ENCODE peak calls at places on chromosomes 16 and 17, in four cellular contexts. S is fibroblast of lung, R is testis, Y is right lobe of liver. I is an unnamed sample.

GRCh38 chr16:19680972-19681371 is 37.1 kb downstream of the KNOP1 start:
- DNase-seq in Y (no peak), S (no peak), R (no peak), I (no peak)

GRCh38 chr16:11149011-11149616 is 106.9 kb downstream of the SOCS1 start:
- DNase-seq in R (no peak), Y (no peak), S (no peak), I (no peak)

GRCh38 chr17:67016039-67016762 is 28.2 kb upstream of the CACNG1 start:
- DNase-seq in Y (no peak), S (no peak), R (no peak), I (no peak)

GRCh38 chr17:37541880-37542675 is 52.4 kb downstream of the DUSP14 start:
- DNase-seq in R (no peak), Y (no peak), S (peak; percentile 56), I (no peak)

GRCh38 chr16:49833796-49834195 is 22.1 kb downstream of the ZNF423 start:
- DNase-seq in S (no peak), R (no peak), Y (no peak), I (peak; percentile 36)

GRCh38 chr17:63437287-63438091 is 8.6 kb downstream of the CYB561 start:
- DNase-seq in S (no peak), Y (peak; percentile 54), R (peak; percentile 79), I (no peak)

GRCh38 chr17:49388290-49388640 is 26.2 kb upstream of the ZNF652 start:
- DNase-seq in R (no peak), S (no peak), Y (no peak), I (no peak)

GRCh38 chr17:82380860-82381702 is 9.5 kb downstream of the UTS2R start:
- DNase-seq in R (no peak), Y (peak; percentile 11), S (no peak), I (no peak)

GRCh38 chr17:66431910-66432309 is 129.5 kb downstream of the PRKCA start:
- DNase-seq in S (peak; percentile 91), R (no peak), Y (no peak), I (no peak)

GRCh38 chr16:20844054-20844453 is 37.7 kb downstream of the REXO5 start:
- DNase-seq in R (no peak), Y (no peak), S (peak; percentile 38), I (no peak)

GRCh38 chr16:89244754-89245153 is 27.3 kb downstream of the ZNF778 start:
- DNase-seq in S (no peak), R (no peak), Y (no peak), I (no peak)

GRCh38 chr16:80084614-80085013 is 456.2 kb upstream of the DYNLRB2 start:
- DNase-seq in S (peak; percentile 47), R (peak; percentile 83), Y (peak; percentile 58), I (peak; percentile 25)

GRCh38 chr17:4750606-4751005 is 10.9 kb upstream of the CXCL16 start:
- DNase-seq in R (no peak), S (no peak), Y (no peak), I (no peak)

GRCh38 chr16:35574454-35575431 is 2115.3 kb downstream of the TP53TG3F start:
- DNase-seq in S (no peak), Y (no peak), R (peak; percentile 33), I (no peak)

GRCh38 chr16:67806428-67807147 is at the start of the genes RANBP10 and TSNAXIP1:
- DNase-seq in R (peak; percentile 98), S (peak; percentile 99), Y (peak; percentile 98), I (peak; percentile 96)

GRCh38 chr16:67804853-67805542 is 1.4 kb downstream of the RANBP10 start:
- DNase-seq in R (no peak), Y (no peak), S (no peak), I (no peak)

GRCh38 chr16:67803894-67804293 is 2.5 kb downstream of the RANBP10 start:
- DNase-seq in R (no peak), Y (no peak), S (no peak), I (no peak)

GRCh38 chr16:67805718-67806427 is 487 bp downstream of the RANBP10 start:
- DNase-seq in S (no peak), R (no peak), Y (peak; percentile 62), I (no peak)

GRCh38 chr16:67807148-67807682 is 526 bp downstream of the TSNAXIP1 start:
- DNase-seq in R (no peak), S (no peak), Y (no peak), I (no peak)
- TF ChIP-seq CTCF in R (no peak), S (peak; percentile 10), Y (peak; percentile 9), I (no peak)

GRCh38 chr17:57862990-57863667 is 13.3 kb upstream of the MRPS23 start:
- DNase-seq in Y (no peak), R (no peak), S (peak; percentile 27), I (no peak)

GRCh38 chr17:57861000-57861736 is 11.3 kb upstream of the MRPS23 start:
- DNase-seq in Y (peak; percentile 73), S (peak; percentile 59), R (peak; percentile 72), I (peak; percentile 64)

GRCh38 chr17:57864273-57864672 is 14.4 kb upstream of the MRPS23 start:
- DNase-seq in Y (no peak), S (no peak), R (no peak), I (no peak)

GRCh38 chr17:57861737-57862409 is 12.0 kb upstream of the MRPS23 start:
- DNase-seq in S (peak; percentile 41), R (peak; percentile 71), Y (no peak), I (peak; percentile 78)

DNA sequence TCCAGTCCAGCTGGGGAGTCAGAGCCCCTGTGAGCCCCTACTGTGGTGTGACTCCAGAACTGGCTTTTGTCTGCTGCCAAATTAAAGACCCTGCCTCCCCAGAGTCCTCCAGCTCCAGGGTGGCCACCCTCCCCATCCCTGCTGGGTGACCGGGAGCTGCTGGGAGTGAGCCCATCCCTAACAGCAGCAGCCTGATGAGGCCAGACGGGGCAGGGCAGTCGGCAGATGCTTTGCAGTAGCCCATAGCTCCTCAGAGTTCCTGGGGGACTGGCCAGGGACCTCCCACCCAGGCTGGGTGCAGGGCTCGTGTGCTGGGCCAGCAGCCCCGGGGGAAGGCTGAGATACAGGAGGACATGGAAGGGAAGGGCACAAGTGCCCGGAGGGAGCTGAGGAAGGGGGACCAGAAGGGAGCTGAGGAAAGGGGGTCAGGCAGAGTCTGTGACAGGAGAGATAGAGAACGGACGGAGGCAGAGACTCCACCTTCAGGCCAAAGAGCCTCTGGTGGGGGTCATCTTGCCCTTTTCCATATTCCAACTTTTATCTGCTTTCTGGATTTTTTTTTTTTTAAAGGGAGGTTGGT is 12.7 kb upstream of the MRPS23 start:
- DNase-seq in R (no peak), S (no peak), Y (no peak), I (no peak)
- H3K4me3 ChIP-seq in R (no peak overlapping the region), S (no peak overlapping the region), Y (no peak overlapping the region), I (peak overlapping the region; percentile 67)

GRCh38 chr16:28131743-28132393 is 68.4 kb upstream of the GSG1L start:
- DNase-seq in S (no peak), Y (no peak), R (no peak), I (no peak)

GRCh38 chr16:28126684-28127620 is 63.4 kb upstream of the GSG1L start:
- DNase-seq in R (no peak), Y (no peak), S (no peak), I (no peak)

GRCh38 chr16:28130099-28131088 is 66.9 kb upstream of the GSG1L start:
- DNase-seq in S (peak; percentile 38), R (no peak), Y (no peak), I (no peak)

GRCh38 chr16:28133666-28134065 is 70.2 kb upstream of the GSG1L start:
- DNase-seq in R (peak; percentile 86), Y (no peak), S (no peak), I (no peak)

DNA sequence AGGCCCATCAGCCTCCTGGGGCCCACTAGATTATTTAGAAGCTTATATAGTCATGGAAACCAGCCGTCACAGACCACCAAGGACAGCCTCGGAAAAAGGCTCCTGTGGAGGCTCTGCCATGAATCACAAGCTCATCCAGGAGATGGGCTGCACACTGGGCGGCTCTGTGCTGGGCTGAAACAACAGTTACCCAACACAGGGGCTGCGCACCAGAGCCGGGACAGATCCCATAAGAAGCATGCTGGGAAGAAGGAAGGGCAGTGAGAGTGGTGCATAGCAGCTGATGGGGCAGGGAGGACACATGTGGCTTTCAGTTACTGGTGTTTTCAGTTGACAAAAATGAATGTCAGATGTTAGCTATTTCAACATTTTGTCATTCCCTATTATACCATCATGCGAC is 67.7 kb upstream of the GSG1L start:
- DNase-seq in S (no peak), Y (no peak), R (no peak), I (no peak)
- H3K27ac ChIP-seq in S (no peak overlapping the region), Y (peak overlapping the region; percentile 15), R (peak overlapping the region; percentile 69), I (no peak overlapping the region)

DNA sequence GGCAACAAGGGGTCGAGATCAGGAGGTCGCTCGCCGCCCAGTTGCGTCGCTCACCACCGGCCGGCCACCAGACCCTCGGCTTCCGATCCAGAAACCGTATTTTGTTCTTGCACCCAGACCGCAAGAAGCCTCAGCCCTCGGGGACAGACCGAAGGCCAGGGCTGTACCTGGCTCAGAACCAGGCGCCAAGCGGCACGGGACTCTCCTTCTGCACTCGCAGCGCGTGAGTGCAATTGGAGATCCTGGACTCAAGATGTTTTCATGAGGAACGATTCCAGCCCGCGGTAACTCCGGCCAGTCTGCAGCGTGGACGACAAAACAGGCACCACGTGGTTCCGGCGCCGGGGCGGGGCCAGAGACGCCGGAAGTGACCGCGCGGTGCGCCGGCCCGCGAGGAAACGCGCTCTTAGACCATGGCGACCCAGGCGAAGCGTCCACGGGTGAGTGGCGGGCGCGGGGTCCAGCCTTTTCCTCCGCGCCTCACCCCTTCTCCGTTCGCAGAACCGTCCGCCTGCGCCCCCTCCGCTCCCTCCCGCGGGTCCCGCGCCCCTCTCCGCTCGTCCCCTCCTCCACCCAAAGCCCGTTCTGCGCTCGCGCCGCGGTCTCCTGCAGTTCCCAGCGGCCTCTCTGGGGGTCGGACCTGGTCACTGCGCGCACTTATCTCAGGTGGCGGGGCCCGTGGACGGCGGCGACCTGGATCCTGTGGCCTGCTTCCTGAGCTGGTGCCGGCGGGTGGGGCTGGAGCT is at the start of gene SETD6:
- DNase-seq in R (peak; percentile 95), S (peak; percentile 88), Y (peak; percentile 92), I (peak; percentile 89)
- TF ChIP-seq CTCF in R (no peak), S (peak; percentile 15), Y (peak; percentile 33), I (peak; percentile 47)

I was measured in left ventricle myocardium inferior.